ENCODE peak calls at places on chromosomes 6 and 20, in eight cellular contexts. N, O, G, K, J, Z, D and U are unnamed samples.

GRCh38 chr20:387520-387919 is 7.0 kb downstream of the TRIB3 start:
- DNase-seq in N (no peak), D (no peak), Z (no peak), G (no peak), J (no peak), O (no peak), K (no peak), U (no peak)

GRCh38 chr6:170208171-170208601 is 82.7 kb downstream of the DLL1 start:
- DNase-seq in Z (no peak), K (peak), G (no peak), O (no peak), J (no peak), D (no peak), N (no peak), U (no peak)

GRCh38 chr6:18388942-18389341 is 1.8 kb downstream of the RNF144B start:
- DNase-seq in Z (peak), K (no peak), J (no peak), D (no peak), G (no peak), N (peak), O (no peak), U (no peak)

GRCh38 chr6:68726307-68726706 is 91.2 kb downstream of the ADGRB3 start:
- DNase-seq in D (no peak), J (no peak), N (no peak), O (peak), G (no peak), Z (no peak), K (no peak), U (no peak)

GRCh38 chr6:169724554-169725269 is 412 bp upstream of the PHF10 start:
- DNase-seq in K (peak), Z (peak), J (peak), O (peak), D (peak), N (no peak), G (peak), U (peak)

GRCh38 chr20:23332467-23332866 is 18.1 kb upstream of the NXT1 start:
- DNase-seq in N (no peak), G (no peak), O (no peak), D (no peak), Z (no peak), K (no peak), J (no peak), U (no peak)

GRCh38 chr6:27332692-27333641 is 20.9 kb upstream of the POM121L2 start:
- DNase-seq in K (no peak), N (peak), J (peak), O (peak), Z (peak), D (peak), G (no peak), U (no peak)

GRCh38 chr6:36946526-36946925 is 8.0 kb upstream of the PI16 start:
- DNase-seq in O (no peak), N (no peak), D (no peak), J (no peak), K (peak), G (no peak), Z (no peak), U (no peak)

GRCh38 chr6:37131104-37131959 is 38.6 kb upstream of the PIM1 start:
- DNase-seq in J (no peak), D (peak), K (no peak), G (no peak), N (peak), O (peak), Z (no peak), U (peak)

GRCh38 chr6:16637635-16638034 is 123.6 kb downstream of the ATXN1 start:
- DNase-seq in O (no peak), N (peak), K (no peak), G (no peak), Z (peak), J (no peak), D (no peak), U (no peak)

GRCh38 chr20:46127396-46128010 is 9.4 kb downstream of the CD40 start:
- DNase-seq in D (no peak), Z (no peak), O (no peak), K (peak), G (no peak), J (no peak), N (no peak), U (no peak)

GRCh38 chr6:151494235-151494950 is 576 bp downstream of the CCDC170 start:
- DNase-seq in J (no peak), K (peak), N (peak), G (no peak), D (peak), O (no peak), Z (peak), U (peak)

GRCh38 chr6:126033696-126034095 is 47.4 kb downstream of the TRMT11 start:
- DNase-seq in O (no peak), D (peak), N (peak), J (peak), G (no peak), K (no peak), Z (peak), U (peak)

GRCh38 chr6:3813150-3813780 is 35.9 kb upstream of the FAM50B start:
- DNase-seq in Z (peak), N (no peak), G (no peak), K (peak), J (peak), D (no peak), O (no peak), U (peak)

GRCh38 chr6:129120856-129121255 is 237.9 kb downstream of the LAMA2 start:
- DNase-seq in Z (no peak), N (peak), G (no peak), O (no peak), K (no peak), D (no peak), J (no peak), U (no peak)

GRCh38 chr6:95185874-95186273 is 391.5 kb upstream of the MANEA start:
- DNase-seq in J (no peak), Z (no peak), K (no peak), D (no peak), N (no peak), O (no peak), G (no peak), U (no peak)

GRCh38 chr20:47872341-47872740 is 87.1 kb upstream of the SULF2 start:
- DNase-seq in O (no peak), Z (no peak), K (no peak), N (no peak), D (no peak), J (no peak), G (no peak), U (no peak)

GRCh38 chr20:33516882-33517281 is 27.0 kb downstream of the CBFA2T2 start:
- DNase-seq in K (no peak), N (peak), J (no peak), O (no peak), G (no peak), Z (peak), D (peak), U (no peak)

GRCh38 chr6:127907960-127908640 is 7.2 kb upstream of the THEMIS start:
- DNase-seq in N (no peak), Z (no peak), D (no peak), G (no peak), J (peak), O (no peak), K (no peak), U (no peak)

GRCh38 chr6:116545661-116546060 is at the start of gene TRAPPC3L:
- DNase-seq in Z (no peak), O (no peak), K (no peak), N (no peak), D (no peak), G (no peak), J (no peak), U (no peak)

GRCh38 chr20:48986899-48987298 is 59.2 kb upstream of the CSE1L start:
- DNase-seq in D (peak), J (no peak), G (no peak), N (no peak), Z (peak), K (no peak), O (no peak), U (peak)

GRCh38 chr6:65155083-65155482 is 551.9 kb downstream of the EYS start:
- DNase-seq in D (no peak), K (no peak), Z (no peak), O (no peak), N (no peak), J (no peak), G (no peak), U (no peak)

GRCh38 chr20:16124911-16125776 is 448.1 kb downstream of the KIF16B start:
- DNase-seq in J (no peak), G (no peak), N (no peak), D (no peak), Z (no peak), O (no peak), K (no peak), U (peak)

GRCh38 chr20:58431134-58431533 is 42.1 kb downstream of the VAPB start:
- DNase-seq in G (no peak), N (no peak), K (no peak), Z (no peak), D (no peak), J (no peak), O (no peak), U (no peak)